ENCODE peak calls at places on chromosomes 4 and X, in nine cellular contexts. X is AG04450; Z is left ventricle myocardium inferior; E is PC-3; C is MM.1S; V is cardiac muscle cell; B is CD8-positive, alpha-beta T cell; Q is K562; N is SK-N-SH. Y is an unnamed sample. For H3K9me3, the result is how much of the 10 kb centered on the place peaks cover.

GRCh38 chrX:68878977-68879376 is 50.2 kb downstream of the EFNB1 start:
- DNase-seq in E (no peak), C (no peak), N (no peak), X (no peak), B (no peak), V (no peak), Q (no peak), Z (no peak), Y (no peak)

GRCh38 chr4:110837896-110838450 is 215.1 kb upstream of the PITX2 start:
- DNase-seq in C (no peak), Z (no peak), X (no peak), N (no peak), V (no peak), B (no peak), Q (no peak), E (no peak), Y (no peak)

GRCh38 chr4:91622925-91623600 is 680.7 kb upstream of the GRID2 start:
- DNase-seq in C (no peak), Q (no peak), V (no peak), N (no peak), Z (no peak), B (no peak), E (no peak), X (no peak), Y (no peak)

GRCh38 chrX:19372170-19373033 is 28.7 kb downstream of the PDHA1 start:
- DNase-seq in B (peak), C (peak), X (peak), Q (peak), V (peak), Z (peak), E (peak), N (peak), Y (peak)

GRCh38 chrX:69173906-69174305 is 8.7 kb upstream of the PJA1 start:
- DNase-seq in B (no peak), Z (no peak), Q (no peak), N (no peak), V (no peak), E (no peak), C (no peak), X (no peak), Y (no peak)

GRCh38 chr4:7370038-7370437 is 64.7 kb downstream of the PSAPL1 start:
- DNase-seq in Z (no peak), B (no peak), N (no peak), E (no peak), Q (no peak), C (no peak), X (no peak), V (no peak), Y (no peak)

GRCh38 chr4:41624765-41625164 is 86.8 kb downstream of the LIMCH1 start:
- DNase-seq in E (no peak), C (no peak), N (no peak), B (no peak), V (no peak), X (no peak), Z (no peak), Q (no peak), Y (no peak)

GRCh38 chr4:2799971-2800690 is 7.2 kb downstream of the SH3BP2 start:
- DNase-seq in C (no peak), Q (no peak), X (no peak), N (no peak), Z (peak), V (no peak), E (no peak), B (no peak), Y (no peak)

GRCh38 chr4:19317377-19317776 is 934.3 kb upstream of the SLIT2 start:
- DNase-seq in X (no peak), B (no peak), V (no peak), N (no peak), Q (no peak), E (peak), C (no peak), Z (no peak), Y (no peak)

GRCh38 chr4:2154215-2154614 is 87.7 kb downstream of the HAUS3 start:
- DNase-seq in E (peak), X (no peak), V (no peak), B (no peak), Z (no peak), Q (no peak), C (no peak), N (no peak), Y (no peak)

GRCh38 chr4:109816082-109816442 is 500 bp downstream of the GAR1 start:
- DNase-seq in Z (no peak), Q (peak), E (no peak), B (peak), V (no peak), N (no peak), C (peak), X (no peak), Y (peak)

GRCh38 chr4:185758807-185759206 is 53.2 kb downstream of the SORBS2 start:
- DNase-seq in X (no peak), Q (no peak), V (no peak), E (no peak), C (no peak), Z (no peak), B (no peak), N (no peak), Y (no peak)

GRCh38 chrX:155779831-155780230 is 101.3 kb upstream of the VAMP7 start:
- DNase-seq in E (no peak), N (no peak), Q (no peak), X (no peak), Z (no peak), V (no peak), C (no peak), B (no peak), Y (no peak)
- H3K9me3 ChIP-seq in E (under half), N (under half), Q (under half), X (under half), Z (under half), V (under half), C (under half), B (under half), Y (under half)

GRCh38 chr4:16448240-16448639 is 222.0 kb upstream of the TAPT1 start:
- DNase-seq in Z (no peak), X (no peak), B (no peak), V (no peak), N (no peak), E (no peak), C (no peak), Q (no peak), Y (no peak)

GRCh38 chr4:16439003-16439402 is 212.7 kb upstream of the TAPT1 start:
- DNase-seq in C (no peak), Z (no peak), E (no peak), Q (no peak), N (no peak), V (no peak), X (no peak), B (no peak), Y (no peak)

GRCh38 chr4:16439771-16440170 is 213.5 kb upstream of the TAPT1 start:
- DNase-seq in Q (no peak), C (no peak), Z (peak), X (no peak), V (no peak), E (no peak), B (no peak), N (no peak), Y (no peak)

GRCh38 chr4:16442296-16442695 is 216.0 kb upstream of the TAPT1 start:
- DNase-seq in E (peak), B (no peak), Z (no peak), Q (no peak), N (no peak), V (no peak), X (no peak), C (no peak), Y (no peak)

DNA sequence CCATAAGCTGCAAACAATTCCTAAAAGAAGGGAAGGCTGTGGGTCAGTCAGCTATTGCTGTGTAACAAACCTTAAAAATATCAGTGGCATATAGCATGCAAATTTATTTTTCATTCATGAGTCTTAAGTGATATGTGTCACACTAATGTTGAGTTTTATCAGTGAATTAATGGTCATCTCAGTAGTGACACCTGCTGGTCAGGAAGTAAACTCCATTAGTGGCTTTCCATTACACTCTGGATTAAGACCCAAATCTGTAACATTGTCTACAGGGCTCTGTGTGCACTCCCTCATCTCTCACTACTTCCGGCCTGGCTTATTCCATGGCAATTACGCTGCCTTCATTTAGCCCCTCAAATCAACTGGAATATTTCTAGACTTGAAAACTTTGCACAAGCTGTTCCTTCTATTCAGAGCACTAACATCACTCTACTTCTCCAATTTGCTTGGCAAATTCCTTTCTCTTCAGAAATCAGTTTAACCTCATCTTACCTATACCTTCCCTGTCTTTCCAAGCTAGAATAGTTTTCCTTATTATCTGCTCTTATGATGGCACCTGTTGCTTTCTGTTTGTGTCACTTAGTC is 217.3 kb upstream of the TAPT1 start:
- DNase-seq in Z (no peak), C (peak), E (peak), V (peak), N (peak), B (no peak), Q (peak), X (peak), Y (no peak)
- TF ChIP-seq CTCF in Z (peak), C (peak), E (peak), V (peak), N (peak), B (peak), Q (peak), X (peak), Y (peak)

GRCh38 chr4:98386-98785 is 25.9 kb upstream of the ZNF718 start:
- DNase-seq in Q (no peak), N (no peak), Z (no peak), X (no peak), B (no peak), E (no peak), V (no peak), C (no peak), Y (no peak)
- H3K9me3 ChIP-seq in Q (under half), N (under half), Z (half or more), X (half or more), B (under half), E (under half), V (under half), C (under half), Y (half or more)

GRCh38 chrX:49175875-49176274 is 4.2 kb downstream of the PLP2 start:
- DNase-seq in Z (no peak), C (no peak), Q (no peak), E (no peak), X (no peak), B (no peak), N (no peak), V (no peak), Y (no peak)

GRCh38 chrX:49177873-49178480 is 6.3 kb downstream of the PLP2 start:
- DNase-seq in C (no peak), X (no peak), Z (no peak), Q (no peak), N (no peak), V (no peak), B (no peak), E (no peak), Y (no peak)

GRCh38 chrX:49178537-49178936 is 6.8 kb downstream of the PLP2 start:
- DNase-seq in Z (no peak), E (no peak), X (no peak), V (no peak), C (no peak), Q (no peak), B (no peak), N (no peak), Y (no peak)

GRCh38 chrX:49176421-49177326 is 5.0 kb downstream of the PLP2 start:
- DNase-seq in N (no peak), B (no peak), C (no peak), E (no peak), Z (no peak), V (no peak), X (no peak), Q (no peak), Y (no peak)

GRCh38 chrX:49177338-49177833 is 5.7 kb downstream of the PLP2 start:
- DNase-seq in N (no peak), C (no peak), E (no peak), Z (no peak), B (no peak), X (no peak), Q (peak), V (no peak), Y (no peak)
- TF ChIP-seq CTCF in N (no peak), C (peak), E (peak), Z (no peak), B (no peak), X (no peak), Q (peak), V (no peak), Y (no peak)

GRCh38 chr4:174714393-174715211 is 114.4 kb downstream of the GLRA3 start:
- DNase-seq in Q (peak), C (peak), B (no peak), N (peak), E (peak), Z (no peak), X (peak), V (peak), Y (no peak)

GRCh38 chr4:174713821-174714220 is 115.2 kb downstream of the GLRA3 start:
- DNase-seq in X (no peak), E (no peak), Z (no peak), B (no peak), V (peak), Q (no peak), C (no peak), N (no peak), Y (no peak)

GRCh38 chr4:174716986-174717770 is 111.9 kb downstream of the GLRA3 start:
- DNase-seq in E (no peak), N (no peak), C (no peak), V (no peak), B (no peak), Z (no peak), Q (no peak), X (no peak), Y (no peak)

GRCh38 chr4:174709531-174709930 is 119.5 kb downstream of the GLRA3 start:
- DNase-seq in Q (no peak), B (no peak), E (no peak), N (no peak), C (no peak), Z (no peak), V (peak), X (no peak), Y (no peak)

GRCh38 chr4:174713181-174713580 is 115.9 kb downstream of the GLRA3 start:
- DNase-seq in N (no peak), Z (no peak), V (no peak), B (no peak), E (no peak), Q (no peak), X (no peak), C (no peak), Y (no peak)
- H3K9me3 ChIP-seq in N (under half), Z (under half), V (under half), B (under half), E (under half), Q (under half), X (under half), C (under half), Y (under half)

DNA sequence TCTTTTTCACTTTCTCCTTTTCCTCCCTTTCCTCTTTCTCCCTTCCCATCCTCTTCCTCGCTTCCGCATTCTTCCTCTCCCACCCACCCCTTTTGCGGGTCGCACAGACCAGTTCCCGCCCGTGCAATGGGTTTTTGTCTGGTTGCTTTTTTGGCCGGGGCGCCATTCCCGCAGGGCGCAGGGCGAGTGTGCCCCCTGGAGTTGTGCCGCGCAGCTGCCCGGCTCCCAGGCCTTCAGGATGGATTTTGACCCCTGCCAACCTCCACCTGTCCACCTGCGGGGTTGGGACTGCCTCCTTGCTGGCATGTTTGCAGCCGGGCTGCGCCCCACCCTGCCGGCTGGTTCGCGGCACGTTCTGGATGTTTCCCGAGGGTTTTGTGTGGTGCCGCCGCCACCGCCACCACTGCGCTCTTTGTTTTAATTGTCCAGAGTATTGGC is 578 bp upstream of the SEL1L3 start:
- DNase-seq in B (no peak), V (peak), Z (no peak), Q (no peak), N (peak), E (peak), C (no peak), X (no peak), Y (no peak)
- TF ChIP-seq CTCF in B (no peak), V (peak), Z (peak), Q (no peak), N (peak), E (peak), C (peak), X (peak), Y (no peak)

GRCh38 chr4:11263208-11263607 is 165.5 kb downstream of the HS3ST1 start:
- DNase-seq in E (no peak), X (no peak), B (no peak), V (no peak), C (no peak), N (no peak), Z (no peak), Q (no peak), Y (no peak)
- H3K9me3 ChIP-seq in E (under half), X (under half), B (under half), V (under half), C (under half), N (under half), Z (under half), Q (under half), Y (under half)

DNA sequence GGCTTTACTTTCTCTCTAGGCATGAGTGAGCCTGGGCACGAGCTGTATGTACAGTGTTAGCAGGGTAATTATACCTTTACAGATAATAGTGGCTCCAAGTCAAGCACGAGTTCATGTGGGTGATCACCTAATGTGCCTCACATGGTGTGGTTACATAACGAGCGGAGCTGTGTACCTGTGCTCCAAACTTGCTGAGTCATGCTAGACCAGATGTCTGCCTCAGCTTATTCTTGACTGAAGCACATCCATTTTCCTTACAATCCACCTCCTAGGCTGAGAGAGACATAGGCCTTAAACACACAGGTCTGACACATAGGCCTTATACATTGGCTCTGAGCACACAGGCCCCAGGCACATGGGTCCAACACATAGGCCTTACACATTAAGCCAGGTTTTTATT is 426.6 kb downstream of the GPAT3 start:
- DNase-seq in N (no peak), B (no peak), X (no peak), E (no peak), Z (no peak), C (no peak), Q (no peak), V (no peak), Y (no peak)
- TF ChIP-seq CTCF in N (no peak), B (no peak), X (no peak), E (no peak), Z (no peak), C (no peak), Q (no peak), V (no peak), Y (no peak)

Y was measured in CD4-positive, alpha-beta T cell.